ENCODE peak calls at places on chromosome 7, in seven cellular contexts. R is tibial nerve, L is upper lobe of right lung, H is epithelial cell of esophagus, I is GM13977, C is heart left ventricle, K is WTC11. P is an unnamed sample.
A peak's percentile ranks its signal among the peaks of the same experiment; 100 is the strongest.

GRCh38 chr7:100190059-100190711 is 12.5 kb downstream of the STAG3 start:
- DNase-seq in R (no peak), L (no peak), H (peak; percentile 47), I (peak; percentile 38), C (no peak), K (no peak), P (no peak)

GRCh38 chr7:98913026-98913425 is 34.7 kb downstream of the TRRAP start:
- DNase-seq in R (no peak), L (no peak), H (peak; percentile 13), I (no peak), C (no peak), K (no peak), P (no peak)

GRCh38 chr7:73986158-73986631 is 41.8 kb upstream of the ELN start:
- DNase-seq in R (peak; percentile 38), L (no peak), H (no peak), I (no peak), C (no peak), K (no peak), P (peak; percentile 95)

GRCh38 chr7:138864667-138865066 is 66.7 kb upstream of the ATP6V0A4 start:
- DNase-seq in R (no peak), L (no peak), H (peak; percentile 95), I (no peak), C (no peak), K (no peak), P (no peak)

GRCh38 chr7:7857143-7857583 is 111.4 kb upstream of the GLCCI1 start:
- DNase-seq in R (no peak), L (no peak), H (no peak), I (peak; percentile 40), C (no peak), K (no peak), P (no peak)

GRCh38 chr7:143393267-143394041 is 12.3 kb downstream of the ZYX start:
- DNase-seq in R (no peak), L (no peak), H (no peak), I (no peak), C (peak; percentile 19), K (no peak), P (no peak)

GRCh38 chr7:34939175-34939574 is 98.1 kb downstream of the DPY19L1 start:
- DNase-seq in R (no peak), L (no peak), H (peak; percentile 37), I (no peak), C (no peak), K (no peak), P (no peak)

GRCh38 chr7:95469850-95470249 is 15.9 kb upstream of the ASB4 start:
- DNase-seq in R (no peak), L (no peak), H (no peak), I (no peak), C (no peak), K (no peak), P (no peak)

GRCh38 chr7:23299770-23300300 is 696 bp downstream of the MALSU1 start:
- DNase-seq in R (no peak), L (no peak), H (no peak), I (no peak), C (no peak), K (no peak), P (no peak)

GRCh38 chr7:155280446-155281410 is 16.9 kb upstream of the INSIG1 start:
- DNase-seq in R (no peak), L (no peak), H (peak; percentile 7), I (no peak), C (no peak), K (no peak), P (no peak)

GRCh38 chr7:88386757-88387156 is 80.1 kb upstream of the STEAP4 start:
- DNase-seq in R (no peak), L (no peak), H (no peak), I (no peak), C (no peak), K (no peak), P (no peak)

DNA sequence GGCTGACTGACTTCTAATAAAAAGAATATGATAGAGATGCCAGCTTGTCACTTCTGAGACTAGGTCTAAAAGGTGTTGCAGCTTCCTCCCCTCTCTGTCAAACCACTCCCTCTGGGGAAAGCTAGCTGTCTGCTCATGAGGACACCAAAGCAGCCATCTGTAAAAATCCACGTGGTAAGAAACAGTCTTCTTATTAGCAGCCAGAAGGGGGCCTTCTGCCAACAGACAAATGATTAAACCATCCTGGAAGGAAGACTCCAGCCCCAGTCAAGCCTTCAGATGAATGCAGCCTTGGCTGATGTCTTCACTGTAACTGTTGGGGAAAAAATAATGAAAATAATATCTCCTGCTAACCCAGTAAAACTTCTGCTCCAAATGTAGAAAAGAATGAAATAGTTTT is 41.9 kb upstream of the DAGLB start:
- DNase-seq in R (no peak), L (no peak), H (no peak), I (no peak), C (no peak), K (no peak), P (no peak)
- TF ChIP-seq CTCF in R (no peak), L (no peak), H (no peak), I (no peak), C (no peak), K (no peak), P (no peak)

GRCh38 chr7:3282457-3282856 is 18.6 kb upstream of the SDK1 start:
- DNase-seq in R (no peak), L (no peak), H (peak; percentile 5), I (no peak), C (no peak), K (no peak), P (no peak)
- TF ChIP-seq CTCF in R (no peak), L (no peak), H (no peak), I (no peak), C (no peak), K (no peak), P (no peak)

GRCh38 chr7:128270799-128271411 is 29.8 kb downstream of the LEP start:
- DNase-seq in R (no peak), L (peak; percentile 59), H (no peak), I (no peak), C (no peak), K (peak; percentile 46), P (no peak)
- TF ChIP-seq CTCF in R (no peak), L (no peak), H (no peak), I (no peak), C (no peak), K (no peak), P (no peak)

DNA sequence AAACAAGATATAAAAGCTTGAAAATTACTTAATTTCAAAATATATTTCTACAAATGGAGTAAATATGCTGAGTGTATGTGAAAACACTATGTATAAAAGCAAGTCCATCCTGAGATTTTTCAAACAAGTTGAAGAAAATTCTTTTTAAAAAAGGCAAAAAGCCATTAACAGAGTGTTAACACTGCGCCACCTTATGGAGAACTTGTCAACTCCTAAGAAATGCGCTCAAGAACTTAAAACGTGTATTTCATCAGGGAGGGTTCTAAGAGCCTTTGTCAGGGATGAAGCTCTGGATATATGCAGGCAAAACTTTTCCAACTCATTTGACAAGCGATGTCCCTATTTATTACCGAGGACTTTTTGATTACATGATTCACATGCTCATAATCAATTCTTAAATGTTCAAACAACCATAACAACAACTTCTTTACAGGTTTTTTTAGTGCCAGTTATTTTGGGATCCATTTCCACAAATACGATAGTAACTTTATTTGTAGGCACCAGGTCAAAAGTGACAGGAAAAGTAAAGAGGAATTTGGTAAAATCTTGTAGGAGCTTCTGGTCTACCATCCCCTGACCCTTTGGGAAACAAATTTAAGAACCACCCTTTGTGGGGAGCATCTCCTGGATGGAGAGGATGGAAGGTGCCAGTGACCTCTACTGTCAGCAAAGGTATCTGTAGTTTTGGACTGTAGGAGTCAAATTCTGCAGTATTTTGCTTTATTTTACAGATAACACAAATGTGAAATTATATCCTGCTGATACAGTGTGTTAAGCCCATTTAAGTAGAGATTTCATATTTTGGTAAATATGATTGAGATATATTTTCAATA is 23.2 kb downstream of the CALCR start:
- DNase-seq in R (no peak), L (no peak), H (peak; percentile 62), I (no peak), C (no peak), K (no peak), P (no peak)
- TF ChIP-seq CTCF in R (peak; percentile 42), L (peak; percentile 53), H (peak; percentile 62), I (peak; percentile 61), C (no peak), K (peak; percentile 32), P (peak; percentile 70)

GRCh38 chr7:21524680-21525079 is 18.2 kb upstream of the DNAH11 start:
- DNase-seq in R (no peak), L (no peak), H (no peak), I (no peak), C (no peak), K (no peak), P (no peak)

GRCh38 chr7:21526007-21526406 is 16.8 kb upstream of the DNAH11 start:
- DNase-seq in R (no peak), L (no peak), H (peak; percentile 14), I (no peak), C (no peak), K (no peak), P (no peak)

GRCh38 chr7:21526448-21526847 is 16.4 kb upstream of the DNAH11 start:
- DNase-seq in R (no peak), L (no peak), H (no peak), I (no peak), C (no peak), K (no peak), P (no peak)
- TF ChIP-seq CTCF in R (no peak), L (no peak), H (no peak), I (no peak), C (no peak), K (no peak), P (no peak)

GRCh38 chr7:13727279-13727678 is 262.2 kb downstream of the ETV1 start:
- DNase-seq in R (no peak), L (peak; percentile 63), H (no peak), I (no peak), C (no peak), K (no peak), P (no peak)
- TF ChIP-seq CTCF in R (no peak), L (no peak), H (no peak), I (no peak), C (no peak), K (no peak), P (no peak)

DNA sequence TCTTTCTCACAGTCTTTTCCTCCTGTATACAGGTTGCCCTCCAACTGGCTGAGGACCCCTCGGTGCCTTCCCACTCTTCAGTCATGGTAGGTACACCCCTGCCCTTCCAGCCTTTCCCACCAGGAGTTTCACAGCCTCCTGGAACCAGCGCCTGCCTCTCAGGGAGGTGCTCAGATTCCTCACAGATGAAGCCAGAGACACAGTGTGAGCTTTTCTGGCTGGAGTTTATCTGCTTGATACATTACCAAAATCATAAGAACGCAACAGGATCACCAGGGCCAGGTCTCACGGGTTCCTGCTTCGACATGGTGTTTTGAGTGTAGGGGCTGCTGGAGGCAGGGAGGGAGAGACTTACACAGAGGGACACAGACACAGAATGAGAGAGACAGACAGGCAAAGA is 6.7 kb upstream of the INMT start:
- DNase-seq in R (no peak), L (no peak), H (no peak), I (no peak), C (no peak), K (no peak), P (no peak)
- TF ChIP-seq CTCF in R (no peak), L (no peak), H (no peak), I (no peak), C (no peak), K (no peak), P (no peak)

GRCh38 chr7:151032936-151033863 is 5.0 kb downstream of the ABCB8 start:
- DNase-seq in R (no peak), L (no peak), H (peak; percentile 23), I (no peak), C (no peak), K (no peak), P (no peak)
- TF ChIP-seq CTCF in R (no peak), L (no peak), H (peak; percentile 6), I (no peak), C (no peak), K (no peak), P (no peak)

P was measured in D721Med.